ENCODE peak calls at places on chromosomes 3 and 15, in ten cellular contexts. W, I, N, X, U, M, H, B, F and G are unnamed samples.

GRCh38 chr3:20935791-20936190 is 749.8 kb upstream of the SGO1 start:
- DNase-seq in H (no peak), F (no peak), B (no peak), M (no peak), N (no peak), I (no peak), X (no peak), W (no peak), U (no peak), G (no peak)

GRCh38 chr3:27681249-27681748 is 40.8 kb downstream of the EOMES start:
- DNase-seq in F (no peak), H (peak; percentile 79), X (peak; percentile 78), M (no peak), U (peak; percentile 64), W (no peak), B (no peak), N (peak; percentile 24), I (no peak), G (no peak)

GRCh38 chr3:104717828-104718196 is 648.9 kb upstream of the ALCAM start:
- DNase-seq in U (no peak), I (no peak), X (no peak), B (no peak), M (no peak), H (no peak), N (no peak), W (no peak), F (no peak), G (no peak)

GRCh38 chr15:65829150-65829764 is 37.2 kb upstream of the DENND4A start:
- DNase-seq in H (peak; percentile 63), W (no peak), I (no peak), X (peak; percentile 38), M (no peak), U (peak; percentile 44), B (no peak), N (no peak), F (no peak), G (no peak)

GRCh38 chr3:179969525-179969924 is 67.2 kb downstream of the PEX5L start:
- DNase-seq in W (no peak), X (peak; percentile 3), F (no peak), I (no peak), N (no peak), B (no peak), M (no peak), U (no peak), H (no peak), G (no peak)

GRCh38 chr15:53811530-53811929 is 52.1 kb upstream of the WDR72 start:
- DNase-seq in W (no peak), B (no peak), X (peak; percentile 7), H (no peak), I (no peak), U (peak; percentile 10), N (no peak), M (no peak), F (no peak), G (no peak)

GRCh38 chr3:15342252-15342651 is 9.9 kb upstream of the SH3BP5 start:
- DNase-seq in B (no peak), I (no peak), W (no peak), N (no peak), H (no peak), M (no peak), F (no peak), X (no peak), U (no peak), G (no peak)

GRCh38 chr3:52062499-52062898 is 6.1 kb upstream of the DUSP7 start:
- DNase-seq in U (no peak), N (no peak), W (no peak), M (no peak), H (peak; percentile 54), F (no peak), I (no peak), B (no peak), X (peak; percentile 54), G (no peak)

GRCh38 chr3:123447749-123448502 is 964 bp downstream of the ADCY5 start:
- DNase-seq in F (no peak), X (no peak), W (peak; percentile 32), B (no peak), I (no peak), N (no peak), U (peak; percentile 83), M (no peak), H (no peak), G (no peak)

GRCh38 chr3:186193534-186194450 is 84.9 kb upstream of the ETV5 start:
- DNase-seq in H (no peak), X (no peak), B (no peak), N (no peak), U (peak; percentile 24), M (no peak), I (no peak), W (no peak), F (no peak), G (no peak)
- H3K27me3 ChIP-seq in H (peaks cover 32% of the 10 kb centered on the region), X (no peaks in the 10 kb centered on the region), B (peaks cover 7% of the 10 kb centered on the region), N (no peaks in the 10 kb centered on the region), U (peaks cover 9% of the 10 kb centered on the region), M (peaks cover 16% of the 10 kb centered on the region), I (no peaks in the 10 kb centered on the region), W (no peaks in the 10 kb centered on the region), F (peaks cover 26% of the 10 kb centered on the region), G (no peaks in the 10 kb centered on the region)

DNA sequence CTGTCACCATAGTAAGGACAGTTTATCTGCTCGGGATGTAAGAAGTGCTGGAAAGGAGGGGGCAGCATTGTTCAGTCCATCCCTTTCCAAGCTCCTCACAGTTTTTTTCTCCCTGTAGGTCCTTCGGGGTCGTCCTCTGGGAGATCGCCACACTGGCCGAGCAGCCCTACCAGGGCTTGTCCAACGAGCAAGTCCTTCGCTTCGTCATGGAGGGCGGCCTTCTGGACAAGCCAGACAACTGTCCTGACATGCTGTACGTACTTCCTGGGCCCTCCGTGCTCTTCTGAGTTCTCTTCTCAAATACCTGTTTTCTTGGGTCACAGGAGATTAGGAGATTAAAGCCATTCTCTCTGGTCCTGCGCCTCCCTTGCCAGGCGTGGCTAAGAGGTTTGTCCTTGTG is 59.1 kb downstream of the PGPEP1L start:
- DNase-seq in W (no peak), M (no peak), I (no peak), N (no peak), B (peak; percentile 65), U (no peak), H (no peak), X (no peak), F (no peak), G (no peak)
- TF ChIP-seq POLR2AphosphoS5 in W (no peak), M (no peak), I (no peak), N (no peak), B (no peak), U (no peak), H (no peak), X (no peak), F (no peak), G (no peak)

GRCh38 chr15:31321418-31321817 is 5.2 kb upstream of the KLF13 start:
- DNase-seq in H (no peak), I (no peak), U (no peak), M (no peak), F (no peak), W (no peak), N (no peak), B (no peak), X (no peak), G (no peak)

GRCh38 chr15:31323627-31324026 is 3.0 kb upstream of the KLF13 start:
- DNase-seq in W (no peak), H (no peak), M (no peak), B (no peak), F (no peak), U (no peak), I (no peak), N (no peak), X (no peak), G (no peak)

GRCh38 chr15:31320022-31320421 is 6.6 kb upstream of the KLF13 start:
- DNase-seq in I (no peak), M (no peak), U (no peak), N (no peak), X (no peak), B (no peak), F (no peak), H (no peak), W (no peak), G (no peak)

GRCh38 chr15:31324739-31325431 is 1.8 kb upstream of the KLF13 start:
- DNase-seq in B (no peak), X (no peak), U (no peak), M (no peak), H (no peak), W (no peak), I (no peak), F (no peak), N (no peak), G (no peak)

GRCh38 chr15:31322486-31322885 is 4.1 kb upstream of the KLF13 start:
- DNase-seq in F (no peak), N (no peak), I (no peak), X (no peak), U (no peak), B (no peak), M (no peak), H (no peak), W (no peak), G (no peak)
- H3K4me1 ChIP-seq in F (no peaks in the 10 kb centered on the region), N (peaks cover 3% of the 10 kb centered on the region), I (peaks cover 11% of the 10 kb centered on the region), X (peaks cover 4% of the 10 kb centered on the region), U (peaks cover 18% of the 10 kb centered on the region), B (no peaks in the 10 kb centered on the region), M (peaks cover 11% of the 10 kb centered on the region), H (peaks cover 5% of the 10 kb centered on the region), W (peaks cover 11% of the 10 kb centered on the region), G (peaks cover 12% of the 10 kb centered on the region)

GRCh38 chr3:73422556-73422955 is 202.2 kb downstream of the PDZRN3 start:
- DNase-seq in W (no peak), M (no peak), H (no peak), N (no peak), U (no peak), X (no peak), F (no peak), I (no peak), B (no peak), G (peak; percentile 74)
- H3K27me3 ChIP-seq in W (no peaks in the 10 kb centered on the region), M (no peaks in the 10 kb centered on the region), H (no peaks in the 10 kb centered on the region), N (no peaks in the 10 kb centered on the region), U (no peaks in the 10 kb centered on the region), X (peaks cover 18% of the 10 kb centered on the region), F (no peaks in the 10 kb centered on the region), I (no peaks in the 10 kb centered on the region), B (no peaks in the 10 kb centered on the region), G (no peaks in the 10 kb centered on the region)

GRCh38 chr15:84633311-84634227 is 20.5 kb downstream of the WDR73 start:
- DNase-seq in X (no peak), N (peak; percentile 55), M (peak; percentile 84), B (peak; percentile 94), W (peak; percentile 77), U (peak; percentile 81), I (peak; percentile 83), F (peak; percentile 51), H (peak; percentile 85), G (no peak)
- TF ChIP-seq POLR2AphosphoS5 in X (no peak), N (no peak), M (no peak), B (peak; percentile 79), W (peak; percentile 34), U (no peak), I (no peak), F (no peak), H (peak; percentile 29), G (no peak)